ENCODE peak calls at places on chromosomes 6 and 20, in five cellular contexts. K, Z, I, L and C are unnamed samples.

GRCh38 chr6:113182370-113183141 is 674.6 kb upstream of the MARCKS start:
- DNase-seq in L (no peak), Z (no peak), I (no peak), K (no peak), C (no peak)

GRCh38 chr20:39269031-39269461 is 306.9 kb downstream of the DHX35 start:
- DNase-seq in L (no peak), Z (peak; percentile 56), I (peak; percentile 84), K (no peak), C (peak; percentile 57)

GRCh38 chr6:55567558-55567957 is 11.4 kb downstream of the HMGCLL1 start:
- DNase-seq in K (no peak), L (no peak), Z (no peak), I (no peak), C (no peak)

GRCh38 chr20:48747840-48748416 is 79.9 kb downstream of the PREX1 start:
- DNase-seq in I (no peak), K (no peak), Z (no peak), L (no peak), C (no peak)

GRCh38 chr6:44715925-44716324 is 328.4 kb downstream of the CDC5L start:
- DNase-seq in I (no peak), Z (no peak), K (no peak), L (no peak), C (no peak)

GRCh38 chr6:129635396-129636164 is 74.4 kb downstream of the ARHGAP18 start:
- DNase-seq in K (no peak), L (no peak), Z (no peak), I (no peak), C (no peak)

GRCh38 chr6:70396796-70397729 is 16.2 kb upstream of the FAM135A start:
- DNase-seq in I (no peak), Z (no peak), L (no peak), K (no peak), C (peak; percentile 82)

GRCh38 chr20:50309280-50309763 is 118.7 kb downstream of the CEBPB start:
- DNase-seq in L (no peak), I (peak; percentile 4), K (no peak), Z (no peak), C (no peak)

GRCh38 chr6:147903931-147904330 is 395.4 kb downstream of the SAMD5 start:
- DNase-seq in I (no peak), Z (no peak), L (no peak), K (no peak), C (no peak)

DNA sequence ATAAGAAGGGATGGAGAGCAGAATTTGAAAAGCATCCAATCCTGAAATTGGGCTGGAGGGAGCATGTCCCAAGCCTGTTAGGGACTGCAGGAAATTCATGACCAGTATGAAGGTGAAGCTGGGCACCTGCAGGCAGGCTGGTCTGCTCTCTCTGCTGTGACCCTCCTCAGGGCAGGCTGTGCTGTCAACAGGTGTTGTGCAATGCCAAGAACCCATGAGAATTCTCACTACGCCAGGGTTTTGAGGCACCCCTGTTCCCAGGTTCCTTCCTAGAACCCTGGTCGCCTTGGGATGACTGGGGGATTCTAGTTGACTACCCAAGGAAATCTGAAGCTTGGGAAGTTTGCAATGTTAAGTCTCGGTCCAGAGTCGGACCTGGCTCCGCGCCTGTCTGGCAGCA is 13.3 kb upstream of the MAS1L start:
- DNase-seq in K (no peak), I (no peak), Z (no peak), L (peak; percentile 64), C (no peak)
- TF ChIP-seq POLR2A in K (no peak), I (no peak), Z (no peak), L (no peak), C (no peak)

GRCh38 chr20:5539656-5540055 is 210.5 kb upstream of the SHLD1 start:
- DNase-seq in I (no peak), Z (no peak), L (no peak), K (no peak), C (peak; percentile 71)

GRCh38 chr20:5544702-5545101 is 205.5 kb upstream of the SHLD1 start:
- DNase-seq in I (no peak), L (no peak), K (no peak), Z (no peak), C (no peak)

GRCh38 chr20:5544175-5544574 is 206.0 kb upstream of the SHLD1 start:
- DNase-seq in L (no peak), Z (no peak), I (no peak), K (no peak), C (no peak)

GRCh38 chr20:5535211-5535756 is 214.9 kb upstream of the SHLD1 start:
- DNase-seq in I (no peak), L (no peak), K (no peak), Z (no peak), C (peak; percentile 94)

DNA sequence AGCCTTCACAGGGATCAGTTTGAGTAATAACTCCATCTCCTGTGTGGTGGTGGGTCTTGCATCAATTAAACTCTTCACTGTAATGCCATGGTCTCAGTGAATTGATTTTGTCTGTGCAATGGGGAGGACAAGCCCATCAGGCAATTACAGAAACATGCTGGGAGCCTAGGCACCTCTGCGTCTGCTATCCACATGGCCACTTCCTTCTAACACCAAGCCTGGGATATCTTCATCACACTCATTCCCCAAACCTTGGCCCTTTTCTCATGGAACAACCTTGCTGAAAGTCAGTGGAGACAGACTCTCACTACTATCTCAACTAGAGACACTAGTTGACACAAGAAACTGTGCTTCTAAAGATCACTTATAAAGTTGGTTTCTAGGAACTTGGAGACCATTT is 210.1 kb upstream of the SHLD1 start:
- DNase-seq in Z (no peak), I (no peak), L (no peak), K (no peak), C (no peak)
- TF ChIP-seq POLR2A in Z (no peak), I (no peak), L (no peak), K (no peak), C (no peak)

GRCh38 chr6:11532097-11532496 is 5.5 kb upstream of the TMEM170B start:
- DNase-seq in Z (no peak), K (no peak), L (no peak), I (no peak), C (no peak)

GRCh38 chr6:11525468-11526155 is 11.9 kb upstream of the TMEM170B start:
- DNase-seq in K (no peak), L (no peak), I (no peak), Z (no peak), C (peak; percentile 98)

GRCh38 chr6:11526156-11526505 is 11.4 kb upstream of the TMEM170B start:
- DNase-seq in Z (no peak), I (no peak), L (no peak), K (no peak), C (no peak)

GRCh38 chr6:11522819-11523218 is 14.7 kb upstream of the TMEM170B start:
- DNase-seq in K (no peak), I (no peak), L (no peak), Z (no peak), C (peak; percentile 40)

DNA sequence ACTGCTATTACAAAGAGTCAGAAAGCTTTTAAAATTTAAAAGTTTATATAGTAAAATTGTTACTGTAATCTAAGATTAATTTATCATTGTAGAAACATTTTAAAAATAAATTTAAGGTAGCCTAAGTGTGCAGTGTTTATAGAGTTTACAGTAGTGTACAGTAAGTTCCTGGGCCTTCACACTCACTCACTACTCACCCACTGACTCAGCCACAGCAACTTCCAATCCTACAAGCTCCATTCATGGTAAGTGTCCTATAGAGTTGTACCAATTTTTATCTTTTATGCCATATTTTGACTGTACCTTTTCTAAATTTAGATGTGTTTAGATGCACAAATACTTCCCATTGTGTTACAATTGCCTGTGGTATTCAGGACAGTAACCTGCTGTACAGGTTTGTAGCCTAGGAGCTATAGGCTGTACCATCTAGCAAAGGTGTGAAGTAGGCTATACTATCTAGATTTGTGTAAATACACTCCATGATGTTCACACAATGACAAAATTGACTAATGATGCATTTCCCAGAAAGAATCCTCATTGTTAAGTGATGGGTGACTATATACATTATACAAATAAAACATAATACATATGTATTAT is 10.2 kb upstream of the TMEM170B start:
- DNase-seq in L (no peak), I (no peak), K (no peak), Z (no peak), C (peak; percentile 26)
- TF ChIP-seq POLR2A in L (no peak), I (no peak), K (no peak), Z (no peak), C (no peak)

DNA sequence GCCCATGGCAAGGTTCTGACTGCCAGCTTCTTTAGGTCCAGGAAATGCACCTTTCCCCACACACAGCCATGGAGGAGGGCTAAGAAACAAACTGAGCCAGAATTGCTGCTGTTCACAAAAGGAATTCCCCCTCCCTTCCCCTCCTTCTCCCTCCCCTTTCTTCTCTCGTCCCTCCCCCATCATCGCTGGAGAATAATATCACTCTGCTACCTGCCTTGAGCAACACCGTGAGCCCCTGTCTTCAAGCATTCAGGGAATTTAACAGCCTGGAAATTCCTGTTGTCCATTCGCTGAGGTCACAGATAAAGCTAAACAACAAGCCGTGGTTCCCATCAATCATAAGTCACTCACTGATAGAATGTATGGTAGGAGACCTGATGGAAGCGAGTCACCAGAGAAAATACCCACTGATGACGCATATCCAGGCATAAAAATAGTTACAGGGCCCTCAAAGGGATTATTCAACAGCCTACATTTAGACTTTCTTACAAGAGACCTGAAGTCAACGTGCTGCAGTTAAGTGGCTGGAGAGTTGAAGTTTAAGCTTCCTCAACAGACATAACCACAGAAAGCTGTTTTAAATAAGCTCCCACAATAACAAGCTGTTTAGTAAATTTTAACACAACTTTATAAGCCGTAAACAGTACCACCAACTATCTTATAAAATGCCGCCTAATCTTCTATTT is 59.7 kb downstream of the HIVEP2 start:
- DNase-seq in K (no peak), L (no peak), I (no peak), Z (no peak), C (peak; percentile 89)
- TF ChIP-seq POLR2A in K (no peak), L (no peak), I (no peak), Z (no peak), C (no peak)

GRCh38 chr20:18496740-18497592 is at the start of gene RBBP9:
- DNase-seq in L (peak; percentile 95), Z (peak; percentile 79), I (peak; percentile 97), K (peak; percentile 88), C (peak; percentile 89)
- TF ChIP-seq POLR2A in L (no peak), Z (no peak), I (no peak), K (no peak), C (no peak)

GRCh38 chr6:131001945-131002661 is 60.9 kb downstream of the EPB41L2 start:
- DNase-seq in Z (no peak), L (no peak), I (no peak), K (no peak), C (no peak)
- TF ChIP-seq POLR2A in Z (no peak), L (no peak), I (no peak), K (no peak), C (no peak)